ENCODE peak calls at places on chromosomes 16 and 17, in five cellular contexts. T is activated T-helper 1 cell treated with anti-CD3 and anti-CD28 coated beads, Interleukin-2, amount 50 U/mL, for 16 hours; K is AG09309; G is cardiac muscle cell; F is activated naive CD4-positive, alpha-beta T cell treated with Interleukin-2 at 50 U/mL for 16 hours. C is an unnamed sample.

GRCh38 chr16:68005786-68006286 is 6.6 kb upstream of the DPEP2 start:
- DNase-seq in T (peak; percentile 25), K (no peak), G (no peak), F (peak; percentile 24), C (peak; percentile 48)

GRCh38 chr17:36544049-36544319 is 735 bp upstream of the GGNBP2 start:
- DNase-seq in T (no peak), K (no peak), G (peak; percentile 53), F (peak; percentile 23), C (no peak)

GRCh38 chr16:50881953-50882352 is 140.1 kb downstream of the CYLD start:
- DNase-seq in T (no peak), K (no peak), G (no peak), F (no peak), C (no peak)

GRCh38 chr16:16141141-16141540 is 82.2 kb downstream of the ABCC6 start:
- DNase-seq in T (no peak), K (no peak), G (no peak), F (no peak), C (no peak)

GRCh38 chr17:36094232-36094631 is 4.3 kb upstream of the CCL3 start:
- DNase-seq in T (no peak), K (no peak), G (no peak), F (no peak), C (no peak)

GRCh38 chr17:21689604-21690003 is 2.7 kb upstream of the KCNJ18 start:
- DNase-seq in T (no peak), K (peak; percentile 49), G (no peak), F (no peak), C (no peak)

GRCh38 chr17:80501739-80502577 is 25.6 kb upstream of the NPTX1 start:
- DNase-seq in T (no peak), K (no peak), G (no peak), F (no peak), C (no peak)

GRCh38 chr16:87160752-87161337 is 156.3 kb downstream of the C16orf95 start:
- DNase-seq in T (no peak), K (no peak), G (no peak), F (no peak), C (no peak)

GRCh38 chr16:64174327-64174726 is 947.5 kb downstream of the CDH11 start:
- DNase-seq in T (no peak), K (no peak), G (no peak), F (no peak), C (no peak)

C was measured in activated CD4-positive, CD25-positive, alpha-beta regulatory T cell.